ENCODE peak calls at places on chromosomes 7 and 10, in five cellular contexts. V is spleen; B is MV-4-11; M is stimulated activated CD4-positive, alpha-beta T cell treated with anti-CD3 and anti-CD28 coated beads, Interleukin-15, amount 100 ng/mL, for 1 hour; Y is tibial artery. S is an unnamed sample.

GRCh38 chr7:150990416-150991186 is at the start of gene NOS3:
- DNase-seq in V (no peak), B (no peak), M (no peak), Y (no peak), S (no peak)

GRCh38 chr10:64091889-64092288 is 570.7 kb downstream of the REEP3 start:
- DNase-seq in V (no peak), B (no peak), M (no peak), Y (no peak), S (no peak)

GRCh38 chr7:34991938-34992840 is 45.1 kb downstream of the DPY19L1 start:
- DNase-seq in V (peak), B (no peak), M (peak), Y (no peak), S (no peak)

GRCh38 chr7:133572853-133573252 is 320.0 kb downstream of the EXOC4 start:
- DNase-seq in V (no peak), B (no peak), M (no peak), Y (no peak), S (no peak)

GRCh38 chr10:93248583-93249227 is 175.0 kb downstream of the CYP26A1 start:
- DNase-seq in V (no peak), B (no peak), M (no peak), Y (no peak), S (no peak)

GRCh38 chr7:112556633-112557032 is 75.8 kb downstream of the LSMEM1 start:
- DNase-seq in V (no peak), B (peak), M (no peak), Y (no peak), S (no peak)

GRCh38 chr7:92835140-92835850 is 1.1 kb downstream of the CDK6 start:
- DNase-seq in V (peak), B (peak), M (peak), Y (peak), S (peak)

GRCh38 chr7:5620459-5620881 is 161.0 kb downstream of the RNF216 start:
- DNase-seq in V (no peak), B (no peak), M (no peak), Y (no peak), S (no peak)

GRCh38 chr7:44043902-44044301 is 600 bp upstream of the DBNL start:
- DNase-seq in V (no peak), B (no peak), M (no peak), Y (no peak), S (no peak)

GRCh38 chr10:92508866-92509265 is 65.0 kb downstream of the IDE start:
- DNase-seq in V (no peak), B (no peak), M (no peak), Y (no peak), S (no peak)

GRCh38 chr7:25647007-25647406 is 418.7 kb upstream of the NPVF start:
- DNase-seq in V (no peak), B (no peak), M (no peak), Y (no peak), S (no peak)

GRCh38 chr7:35596061-35596460 is 98.9 kb downstream of the HERPUD2 start:
- DNase-seq in V (no peak), B (peak), M (no peak), Y (no peak), S (no peak)

GRCh38 chr10:18144928-18145327 is 4.7 kb downstream of the CACNB2 start:
- DNase-seq in V (no peak), B (no peak), M (no peak), Y (peak), S (no peak)

GRCh38 chr7:141071260-141071854 is 2.5 kb upstream of the TMEM178B start:
- DNase-seq in V (no peak), B (no peak), M (no peak), Y (no peak), S (peak)

GRCh38 chr7:43283706-43284105 is 171.3 kb downstream of the HECW1 start:
- DNase-seq in V (no peak), B (no peak), M (no peak), Y (no peak), S (no peak)

GRCh38 chr10:98456688-98457482 is 10.2 kb upstream of the HPS1 start:
- DNase-seq in V (no peak), B (no peak), M (no peak), Y (no peak), S (no peak)

GRCh38 chr7:82740246-82740848 is 296.8 kb upstream of the CACNA2D1 start:
- DNase-seq in V (no peak), B (peak), M (no peak), Y (no peak), S (peak)

GRCh38 chr7:139108256-139109187 is 998 bp downstream of the ZC3HAV1 start:
- DNase-seq in V (peak), B (no peak), M (no peak), Y (peak), S (no peak)

GRCh38 chr7:93185303-93186027 is 37.3 kb upstream of the SAMD9L start:
- DNase-seq in V (no peak), B (no peak), M (no peak), Y (no peak), S (no peak)

GRCh38 chr7:6637544-6638229 is 569 bp downstream of the ZNF316 start:
- DNase-seq in V (peak), B (peak), M (peak), Y (no peak), S (no peak)

GRCh38 chr10:124671486-124672075 is 72.6 kb downstream of the FAM53B start:
- DNase-seq in V (peak), B (peak), M (no peak), Y (no peak), S (peak)

GRCh38 chr7:16431646-16432424 is 10.5 kb upstream of the CRPPA start:
- DNase-seq in V (no peak), B (peak), M (no peak), Y (no peak), S (peak)

GRCh38 chr7:66150471-66150870 is 35.8 kb downstream of the CRCP start:
- DNase-seq in V (no peak), B (no peak), M (no peak), Y (peak), S (no peak)

GRCh38 chr7:48180981-48181380 is 9.7 kb downstream of the ABCA13 start:
- DNase-seq in V (no peak), B (no peak), M (no peak), Y (no peak), S (no peak)

GRCh38 chr7:47405286-47405904 is 176.5 kb downstream of the TNS3 start:
- DNase-seq in V (no peak), B (no peak), M (no peak), Y (no peak), S (no peak)

GRCh38 chr10:1538531-1539061 is 198.7 kb downstream of the ADARB2 start:
- DNase-seq in V (peak), B (no peak), M (no peak), Y (no peak), S (no peak)